ENCODE peak calls at places on chromosomes 12 and 14, in four cellular contexts. M is heart right ventricle; A is astrocyte; E is CD8-positive, alpha-beta memory T cell. V is an unnamed sample. For H3K36me3, the result is how much of the 10 kb centered on the place peaks cover.

GRCh38 chr14:24058260-24058950 is 6.6 kb downstream of the CARMIL3 start:
- DNase-seq in A (peak), M (peak), E (peak), V (peak)

GRCh38 chr12:115416869-115417268 is 732.9 kb upstream of the TBX3 start:
- DNase-seq in A (no peak), E (no peak), M (no peak), V (no peak)

GRCh38 chr12:118055144-118055557 is 5.8 kb downstream of the WSB2 start:
- DNase-seq in E (peak), M (peak), A (no peak), V (no peak)

GRCh38 chr14:50055461-50056228 is 60.7 kb downstream of the VCPKMT start:
- DNase-seq in E (no peak), A (no peak), M (no peak), V (peak)

GRCh38 chr12:96427269-96427729 is 27.1 kb upstream of the CDK17 start:
- DNase-seq in E (no peak), M (peak), A (peak), V (no peak)

GRCh38 chr12:107329569-107330324 is 236.4 kb upstream of the CRY1 start:
- DNase-seq in A (no peak), E (no peak), M (no peak), V (no peak)

GRCh38 chr14:59028476-59029202 is 159.8 kb upstream of the DAAM1 start:
- DNase-seq in E (no peak), A (peak), M (peak), V (no peak)

GRCh38 chr12:6215932-6216494 is 15.8 kb downstream of the CD9 start:
- DNase-seq in E (no peak), A (peak), M (no peak), V (peak)

GRCh38 chr14:94933411-94933964 is 163.6 kb upstream of the GSC start:
- DNase-seq in A (no peak), M (no peak), E (no peak), V (no peak)

GRCh38 chr14:49995162-49995561 is 102.3 kb downstream of the ARF6 start:
- DNase-seq in E (no peak), A (no peak), M (no peak), V (no peak)

GRCh38 chr12:123897221-123897620 is 75.4 kb downstream of the CCDC92 start:
- DNase-seq in A (peak), M (no peak), E (no peak), V (no peak)

GRCh38 chr12:12689672-12690287 is 6.2 kb downstream of the GPR19 start:
- DNase-seq in E (no peak), M (no peak), A (no peak), V (no peak)

GRCh38 chr12:122686538-122686937 is 16.6 kb downstream of the HCAR2 start:
- DNase-seq in E (no peak), A (no peak), M (no peak), V (no peak)

GRCh38 chr12:102740157-102741032 is 176.6 kb downstream of the PAH start:
- DNase-seq in M (no peak), A (peak), E (no peak), V (no peak)

GRCh38 chr12:68572650-68573049 is 38.0 kb upstream of the RAP1B start:
- DNase-seq in A (peak), M (no peak), E (no peak), V (no peak)

GRCh38 chr14:41925409-41925808 is 318.7 kb downstream of the LRFN5 start:
- DNase-seq in A (no peak), E (no peak), M (no peak), V (no peak)

GRCh38 chr12:65595016-65595560 is 229.2 kb upstream of the HMGA2 start:
- DNase-seq in E (no peak), A (no peak), M (no peak), V (no peak)

GRCh38 chr14:106395460-106396050 is 869.2 kb downstream of the TMEM121 start:
- DNase-seq in A (no peak), E (no peak), M (no peak), V (no peak)

GRCh38 chr12:117646595-117646994 is 285.2 kb upstream of the NOS1 start:
- DNase-seq in M (no peak), E (no peak), A (no peak), V (no peak)

GRCh38 chr14:23101986-23102625 is 2.7 kb downstream of the CIROP start:
- DNase-seq in M (no peak), A (no peak), E (no peak), V (no peak)

GRCh38 chr12:43238281-43238680 is 313.7 kb downstream of the ADAMTS20 start:
- DNase-seq in M (no peak), A (peak), E (no peak), V (no peak)

GRCh38 chr12:65741662-65742480 is 82.4 kb upstream of the HMGA2 start:
- DNase-seq in M (peak), A (peak), E (peak), V (no peak)

GRCh38 chr12:76588881-76589565 is 29.5 kb upstream of the OSBPL8 start:
- DNase-seq in E (no peak), A (peak), M (no peak), V (no peak)

GRCh38 chr12:30546121-30546520 is 149.5 kb downstream of the IPO8 start:
- DNase-seq in A (no peak), M (no peak), E (no peak), V (no peak)

GRCh38 chr12:120115692-120116442 is 686 bp downstream of the RAB35 start:
- DNase-seq in E (no peak), A (no peak), M (no peak), V (peak)

GRCh38 chr12:15423629-15424028 is 101.3 kb downstream of the PTPRO start:
- DNase-seq in E (no peak), M (no peak), A (peak), V (no peak)

GRCh38 chr12:122964439-122965257 is 1.6 kb downstream of the ABCB9 start:
- DNase-seq in A (no peak), M (no peak), E (no peak), V (no peak)

GRCh38 chr12:46839964-46840363 is 14.2 kb upstream of the SLC38A4 start:
- DNase-seq in E (no peak), A (no peak), M (no peak), V (no peak)

GRCh38 chr14:51006781-51007211 is 62.5 kb upstream of the PYGL start:
- DNase-seq in A (peak), E (no peak), M (no peak), V (no peak)

GRCh38 chr12:124273630-124274029 is 21.3 kb upstream of the RFLNA start:
- DNase-seq in M (no peak), A (peak), E (no peak), V (no peak)

GRCh38 chr14:34338056-34338455 is 124.0 kb downstream of the SPTSSA start:
- DNase-seq in M (no peak), E (no peak), A (no peak), V (no peak)

GRCh38 chr14:43003845-43004244 is 1397.2 kb downstream of the LRFN5 start:
- DNase-seq in A (peak), M (no peak), E (no peak), V (no peak)

GRCh38 chr12:129877383-129877782 is 26.4 kb downstream of the TMEM132D start:
- DNase-seq in M (no peak), E (no peak), A (no peak), V (no peak)

GRCh38 chr12:16583991-16584745 is 21.8 kb downstream of the LMO3 start:
- DNase-seq in A (peak), E (no peak), M (no peak), V (no peak)

GRCh38 chr14:104401785-104402184 is 177.8 kb upstream of the C14orf180 start:
- DNase-seq in A (no peak), M (no peak), E (no peak), V (no peak)

GRCh38 chr12:29131539-29131938 is 17.5 kb upstream of the FAR2 start:
- DNase-seq in A (no peak), E (no peak), M (no peak), V (no peak)

GRCh38 chr12:75120202-75120774 is 89.4 kb downstream of the KCNC2 start:
- DNase-seq in M (no peak), E (no peak), A (peak), V (no peak)

GRCh38 chr12:54398995-54399793 is 14.7 kb upstream of the ZNF385A start:
- DNase-seq in A (peak), E (peak), M (peak), V (peak)

GRCh38 chr12:53989227-53990113 is 4.5 kb downstream of the HOXC10 start:
- DNase-seq in A (no peak), E (no peak), M (no peak), V (no peak)

GRCh38 chr12:132078190-132078589 is 65.9 kb downstream of the DDX51 start:
- DNase-seq in A (peak), E (no peak), M (no peak), V (no peak)

GRCh38 chr12:132075026-132075713 is 68.9 kb downstream of the DDX51 start:
- DNase-seq in A (no peak), E (no peak), M (no peak), V (no peak)

GRCh38 chr12:132077322-132078100 is 66.6 kb downstream of the DDX51 start:
- DNase-seq in M (no peak), A (no peak), E (no peak), V (no peak)

GRCh38 chr12:132074216-132074615 is 69.9 kb downstream of the DDX51 start:
- DNase-seq in M (no peak), A (no peak), E (no peak), V (no peak)

GRCh38 chr12:132075714-132076553 is 68.2 kb downstream of the DDX51 start:
- DNase-seq in E (no peak), M (no peak), A (no peak), V (no peak)
- H3K36me3 ChIP-seq in E (under half), M (under half), A (under half), V (half or more)

DNA sequence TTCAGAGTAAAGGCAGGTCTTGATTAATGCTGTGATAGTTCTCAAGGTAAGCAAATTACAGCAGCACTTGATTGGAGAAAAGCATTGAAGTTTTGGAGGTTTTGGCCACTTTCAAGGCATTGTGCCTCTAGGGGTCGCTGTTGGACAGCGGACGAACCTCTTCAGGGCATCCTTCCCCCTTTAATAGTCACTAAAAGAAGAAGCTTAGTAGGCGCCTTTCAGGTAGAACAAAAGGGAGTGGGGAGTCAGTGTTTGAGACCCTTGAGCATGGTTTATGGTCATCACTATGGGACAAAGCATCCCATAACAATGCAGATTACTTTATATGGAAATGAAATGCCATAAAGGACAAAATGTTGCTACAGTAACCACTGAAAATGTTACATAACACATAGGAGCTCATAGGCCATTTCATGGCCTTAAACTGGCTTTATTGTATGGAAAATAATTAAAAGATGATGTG is 199.5 kb upstream of the DCN start:
- DNase-seq in M (peak), E (peak), A (peak), V (peak)
- H3K4me3 ChIP-seq in M (peak), E (no peak), A (peak), V (peak)

DNA sequence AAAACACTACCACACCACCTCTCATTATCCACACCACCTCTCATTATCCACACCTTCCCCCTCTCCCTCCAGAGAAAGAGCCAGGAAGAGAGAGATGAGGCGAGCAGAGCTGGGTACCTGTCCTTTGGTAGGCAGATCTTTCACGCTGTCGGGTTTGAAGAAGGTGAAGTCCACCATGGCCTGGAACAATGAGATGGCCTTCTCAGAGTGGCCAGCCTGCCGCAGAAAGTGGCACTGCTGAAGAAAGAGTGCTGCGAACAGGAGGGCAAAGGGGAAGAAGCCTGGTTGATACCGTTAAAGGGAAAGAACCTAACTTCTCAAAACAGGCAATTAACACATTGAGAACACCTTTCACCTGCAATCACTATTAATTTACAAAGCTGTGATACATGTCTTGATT is 30.6 kb downstream of the NRDE2 start:
- DNase-seq in M (no peak), A (no peak), E (no peak), V (no peak)
- H3K27ac ChIP-seq in M (peak), A (no peak), E (no peak), V (no peak)

DNA sequence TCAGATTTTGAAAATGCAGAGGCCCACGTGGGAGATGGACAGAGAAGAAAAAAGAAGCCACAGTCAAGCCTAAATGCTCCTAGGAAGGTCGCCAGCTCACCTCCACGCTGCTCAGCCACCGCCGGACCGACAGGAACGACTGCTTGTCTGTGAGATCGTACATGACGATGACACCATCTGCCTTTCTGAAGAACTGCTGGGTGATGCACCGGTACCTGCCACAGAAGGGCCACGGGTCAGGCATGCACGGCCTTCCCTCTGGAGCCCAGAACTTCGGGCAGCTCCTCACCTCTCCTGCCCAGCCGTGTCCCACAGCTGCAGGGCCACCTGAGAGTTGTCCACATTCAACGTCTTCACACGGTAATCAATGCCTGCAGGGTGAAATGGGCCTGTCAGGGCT is 125.6 kb downstream of the CRACR2A start:
- DNase-seq in A (no peak), M (no peak), E (no peak), V (no peak)
- H3K36me3 ChIP-seq in A (under half), M (under half), E (under half), V (under half)

GRCh38 chr14:68970096-68970612 is 8.9 kb downstream of the ACTN1 start:
- DNase-seq in E (peak), M (no peak), A (no peak), V (no peak)
- H3K4me3 ChIP-seq in E (peak), M (no peak), A (no peak), V (no peak)

DNA sequence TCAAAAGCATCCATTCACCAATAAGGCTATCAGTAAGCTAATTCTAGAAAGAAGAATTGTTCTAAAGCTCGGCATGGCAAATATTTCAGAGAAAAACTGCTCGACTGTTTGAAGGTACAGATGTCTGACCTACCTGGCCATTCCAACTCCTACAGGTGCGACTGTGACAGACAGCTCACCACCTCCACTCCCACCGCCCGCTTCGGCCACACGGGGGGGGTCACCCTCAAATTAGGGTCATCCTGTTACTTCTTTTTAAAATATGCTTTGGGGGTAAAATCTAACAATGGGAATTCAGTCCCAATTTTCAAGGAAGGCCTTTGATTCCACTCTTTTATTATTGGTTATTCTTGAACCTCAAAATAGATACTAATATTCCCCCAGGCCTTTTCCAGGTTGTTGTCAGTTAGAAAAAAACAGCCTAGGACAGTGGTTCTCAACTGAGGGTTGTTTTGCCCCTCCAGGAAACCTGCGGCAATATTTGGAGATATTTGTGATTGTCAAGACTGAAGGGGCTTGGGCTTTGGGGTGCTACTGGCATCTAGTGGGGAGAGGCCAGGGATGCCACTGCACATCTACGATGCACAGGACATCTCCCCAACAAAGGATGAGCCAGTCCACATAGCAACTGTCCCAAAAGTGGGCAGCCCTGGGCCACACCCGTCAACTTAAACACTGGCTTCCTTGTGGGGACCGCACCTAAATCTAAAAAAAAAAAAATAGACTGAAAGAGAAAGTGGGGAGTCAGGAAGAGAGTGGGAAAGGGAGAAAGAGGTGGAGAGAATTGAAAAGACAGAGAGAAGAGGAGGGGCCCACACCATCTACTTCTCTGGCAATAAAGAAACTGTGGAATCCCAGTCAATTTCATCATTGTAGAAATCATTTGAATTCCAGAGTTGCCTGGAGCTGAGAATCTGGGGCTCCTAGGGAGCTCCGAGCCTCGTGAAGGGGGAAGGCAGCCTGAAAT is 81.0 kb downstream of the BCL11B start:
- DNase-seq in A (no peak), M (no peak), E (peak), V (no peak)
- H3K27ac ChIP-seq in A (no peak), M (peak), E (peak), V (peak)

GRCh38 chr14:65054471-65055085 is 47.7 kb downstream of the MAX start:
- DNase-seq in E (no peak), M (peak), A (no peak), V (no peak)
- H3K36me3 ChIP-seq in E (under half), M (under half), A (under half), V (under half)

DNA sequence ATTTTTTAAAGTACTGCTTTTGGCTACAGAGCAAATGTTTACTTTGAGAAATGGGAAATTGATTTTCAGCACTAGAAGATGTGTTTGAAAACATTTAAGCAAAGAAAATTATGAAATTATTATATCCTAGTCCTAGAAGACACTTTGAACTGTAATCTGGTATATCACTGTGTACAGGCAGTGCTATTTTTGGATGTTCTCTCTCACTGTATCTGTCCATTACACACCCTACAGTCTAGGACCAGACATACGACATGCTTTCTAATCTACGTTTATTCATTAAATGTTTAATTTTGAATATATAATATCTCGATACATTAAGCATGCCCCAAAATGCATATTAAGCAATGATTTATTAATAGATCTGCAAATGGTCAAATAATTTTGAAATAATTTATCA is 82.5 kb downstream of the ST8SIA1 start:
- DNase-seq in M (no peak), E (no peak), A (no peak), V (no peak)
- H3K4me3 ChIP-seq in M (no peak), E (no peak), A (no peak), V (no peak)

DNA sequence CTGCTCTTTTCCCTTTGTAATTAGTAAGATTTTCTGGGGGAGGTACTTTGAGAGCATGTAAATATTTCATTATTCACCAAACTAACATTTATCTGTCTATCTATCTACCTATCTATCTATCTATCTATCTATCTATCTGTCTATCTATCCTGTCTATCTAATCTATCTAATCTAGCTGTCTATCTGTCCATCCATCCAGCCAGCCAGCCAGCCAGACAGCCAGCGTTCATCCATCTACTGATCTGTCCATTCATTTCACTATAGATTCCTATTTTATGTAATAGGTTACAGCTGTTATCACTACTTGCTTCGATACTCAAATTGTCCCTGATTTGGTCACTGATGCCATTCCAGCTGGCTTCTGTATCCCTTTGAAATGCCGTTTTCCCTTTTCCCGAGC is 67.9 kb downstream of the PRMT8 start:
- DNase-seq in M (no peak), A (no peak), E (no peak), V (no peak)
- H3K27ac ChIP-seq in M (no peak), A (no peak), E (no peak), V (no peak)

DNA sequence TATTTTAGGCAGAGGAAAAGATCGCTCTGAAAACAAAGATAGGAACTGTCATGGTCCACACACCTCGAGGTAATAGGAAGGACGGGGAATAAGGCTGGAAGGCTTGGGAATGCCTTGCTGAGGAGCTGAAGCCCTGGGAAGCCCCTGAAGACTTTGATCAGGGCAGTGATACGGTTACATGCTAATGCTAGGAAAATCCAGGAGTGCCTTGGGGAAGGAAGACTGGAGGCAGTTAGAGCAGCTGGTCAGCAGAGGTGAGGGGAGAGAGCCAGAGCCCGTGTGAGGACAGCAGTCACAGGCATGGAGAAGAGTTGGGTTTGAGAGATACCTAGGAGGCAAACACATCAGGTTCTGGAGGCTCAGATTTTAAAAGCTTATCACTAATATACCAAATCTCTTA is 8.6 kb upstream of the YY1 start:
- DNase-seq in M (no peak), E (no peak), A (no peak), V (no peak)
- H3K36me3 ChIP-seq in M (under half), E (under half), A (under half), V (under half)

V was measured in upper lobe of right lung.